ENCODE peak calls at places on chromosomes 1 and 21, in six cellular contexts. One of them, this sample, is unnamed.
A peak's percentile ranks its signal among the peaks of the same experiment; 100 is the strongest.

GRCh38 chr1:231040019-231040799 is at the start of gene FAM89A:
- DNase-seq in A549: peak; percentile 46
- DNase-seq in progenitor cell of endocrine pancreas: peak; percentile 53
- DNase-seq in CD8-positive, alpha-beta T cell: peak; percentile 66
- DNase-seq in fibroblast of pulmonary artery: peak; percentile 36
- DNase-seq in cardiac fibroblast: no peak
- DNase-seq in this sample: peak; percentile 59

GRCh38 chr1:227777156-227777555 is 38.3 kb upstream of the PRSS38 start:
- DNase-seq in A549: no peak
- DNase-seq in progenitor cell of endocrine pancreas: no peak
- DNase-seq in CD8-positive, alpha-beta T cell: no peak
- DNase-seq in fibroblast of pulmonary artery: no peak
- DNase-seq in cardiac fibroblast: no peak
- DNase-seq in this sample: no peak

GRCh38 chr1:27527223-27527856 is 37.4 kb upstream of the WASF2 start:
- DNase-seq in A549: peak; percentile 50
- DNase-seq in progenitor cell of endocrine pancreas: peak; percentile 43
- DNase-seq in CD8-positive, alpha-beta T cell: no peak
- DNase-seq in fibroblast of pulmonary artery: no peak
- DNase-seq in cardiac fibroblast: no peak
- DNase-seq in this sample: peak; percentile 33

GRCh38 chr1:150976879-150977694 is 2.5 kb upstream of the CERS2 start:
- DNase-seq in A549: peak; percentile 94
- DNase-seq in progenitor cell of endocrine pancreas: no peak
- DNase-seq in CD8-positive, alpha-beta T cell: peak; percentile 68
- DNase-seq in fibroblast of pulmonary artery: no peak
- DNase-seq in cardiac fibroblast: no peak
- DNase-seq in this sample: no peak

GRCh38 chr1:63516629-63517028 is 6.4 kb downstream of the ITGB3BP start:
- DNase-seq in A549: no peak
- DNase-seq in progenitor cell of endocrine pancreas: no peak
- DNase-seq in CD8-positive, alpha-beta T cell: no peak
- DNase-seq in fibroblast of pulmonary artery: no peak
- DNase-seq in cardiac fibroblast: no peak
- DNase-seq in this sample: no peak

GRCh38 chr21:45901061-45901690 is 80.4 kb upstream of the COL6A1 start:
- DNase-seq in A549: no peak
- DNase-seq in progenitor cell of endocrine pancreas: no peak
- DNase-seq in CD8-positive, alpha-beta T cell: no peak
- DNase-seq in fibroblast of pulmonary artery: no peak
- DNase-seq in cardiac fibroblast: no peak
- DNase-seq in this sample: no peak

GRCh38 chr1:244171241-244171985 is 120.3 kb downstream of the ZBTB18 start:
- DNase-seq in A549: no peak
- DNase-seq in progenitor cell of endocrine pancreas: no peak
- DNase-seq in CD8-positive, alpha-beta T cell: no peak
- DNase-seq in fibroblast of pulmonary artery: no peak
- DNase-seq in cardiac fibroblast: no peak
- DNase-seq in this sample: no peak

GRCh38 chr1:220007438-220007837 is 38.9 kb downstream of the EPRS1 start:
- DNase-seq in A549: no peak
- DNase-seq in progenitor cell of endocrine pancreas: no peak
- DNase-seq in CD8-positive, alpha-beta T cell: no peak
- DNase-seq in fibroblast of pulmonary artery: no peak
- DNase-seq in cardiac fibroblast: peak; percentile 9
- DNase-seq in this sample: no peak

GRCh38 chr1:35269190-35269988 is 880 bp downstream of the ZMYM4 start:
- DNase-seq in A549: no peak
- DNase-seq in progenitor cell of endocrine pancreas: no peak
- DNase-seq in CD8-positive, alpha-beta T cell: no peak
- DNase-seq in fibroblast of pulmonary artery: peak; percentile 39
- DNase-seq in cardiac fibroblast: no peak
- DNase-seq in this sample: no peak

GRCh38 chr1:218299416-218299815 is 14.3 kb downstream of the RRP15 start:
- DNase-seq in A549: peak; percentile 62
- DNase-seq in progenitor cell of endocrine pancreas: no peak
- DNase-seq in CD8-positive, alpha-beta T cell: no peak
- DNase-seq in fibroblast of pulmonary artery: peak; percentile 83
- DNase-seq in cardiac fibroblast: peak; percentile 80
- DNase-seq in this sample: no peak

GRCh38 chr1:6154525-6155319 is 25.4 kb downstream of the CHD5 start:
- DNase-seq in A549: no peak
- DNase-seq in progenitor cell of endocrine pancreas: no peak
- DNase-seq in CD8-positive, alpha-beta T cell: no peak
- DNase-seq in fibroblast of pulmonary artery: no peak
- DNase-seq in cardiac fibroblast: no peak
- DNase-seq in this sample: no peak

GRCh38 chr1:154812911-154813816 is 56.9 kb downstream of the KCNN3 start:
- DNase-seq in A549: no peak
- DNase-seq in progenitor cell of endocrine pancreas: no peak
- DNase-seq in CD8-positive, alpha-beta T cell: no peak
- DNase-seq in fibroblast of pulmonary artery: peak; percentile 53
- DNase-seq in cardiac fibroblast: peak; percentile 28
- DNase-seq in this sample: peak; percentile 15

GRCh38 chr1:31064115-31064514 is 1.4 kb downstream of the PUM1 start:
- DNase-seq in A549: no peak
- DNase-seq in progenitor cell of endocrine pancreas: no peak
- DNase-seq in CD8-positive, alpha-beta T cell: no peak
- DNase-seq in fibroblast of pulmonary artery: no peak
- DNase-seq in cardiac fibroblast: peak; percentile 22
- DNase-seq in this sample: no peak

GRCh38 chr1:191002768-191003167 is 525.1 kb upstream of the BRINP3 start:
- DNase-seq in A549: no peak
- DNase-seq in progenitor cell of endocrine pancreas: no peak
- DNase-seq in CD8-positive, alpha-beta T cell: no peak
- DNase-seq in fibroblast of pulmonary artery: no peak
- DNase-seq in cardiac fibroblast: no peak
- DNase-seq in this sample: no peak

DNA sequence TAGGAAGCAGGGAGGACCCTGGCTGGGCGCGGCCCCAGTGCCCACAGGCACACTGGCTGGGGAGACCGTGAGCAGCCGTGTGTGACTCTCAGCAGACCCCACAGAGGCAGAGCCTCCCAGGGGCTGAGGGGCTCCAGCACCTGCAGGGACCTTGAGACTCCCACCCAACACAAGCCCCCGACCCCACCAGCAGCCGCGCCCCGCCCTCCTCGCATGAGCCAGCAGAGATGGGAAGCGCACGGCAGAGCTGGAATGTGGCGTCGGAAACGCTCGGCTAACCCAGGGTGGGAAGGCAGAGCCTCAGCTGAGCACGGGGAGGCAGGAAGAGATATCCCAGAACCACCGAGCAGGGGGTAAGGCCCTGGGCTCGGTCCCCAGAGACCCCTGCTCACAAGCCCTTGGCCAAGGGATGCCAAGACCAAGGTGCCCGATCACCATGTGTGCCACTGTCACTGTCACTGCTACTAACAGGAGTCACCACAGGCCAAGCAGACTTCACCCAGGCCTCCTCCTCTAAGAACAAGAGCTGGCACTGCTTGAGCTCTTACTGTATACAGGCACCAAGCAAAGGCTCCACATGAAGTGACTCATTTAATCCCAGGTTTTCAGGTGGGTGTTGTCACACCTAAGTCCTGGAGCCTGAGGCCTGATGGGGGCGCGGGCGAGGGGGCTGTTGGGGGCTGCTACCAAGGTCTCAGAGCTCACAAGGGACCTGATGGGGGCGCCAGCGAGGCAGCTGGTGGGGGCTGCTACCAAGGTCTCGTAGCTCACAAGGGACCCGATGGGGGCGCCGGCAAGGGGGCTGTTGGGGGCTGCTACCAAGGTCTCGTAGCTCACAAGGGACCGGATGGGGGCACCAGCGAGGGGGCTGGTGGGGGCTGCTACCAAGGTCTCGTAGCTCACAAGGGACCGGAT is 20.1 kb downstream of the MEGF6 start:
- DNase-seq in A549: no peak
- DNase-seq in progenitor cell of endocrine pancreas: no peak
- DNase-seq in CD8-positive, alpha-beta T cell: no peak
- DNase-seq in fibroblast of pulmonary artery: no peak
- DNase-seq in cardiac fibroblast: no peak
- DNase-seq in this sample: no peak
- TF ChIP-seq CTCF in A549: no peak
- TF ChIP-seq CTCF in progenitor cell of endocrine pancreas: no peak
- TF ChIP-seq CTCF in CD8-positive, alpha-beta T cell: no peak
- TF ChIP-seq CTCF in fibroblast of pulmonary artery: no peak
- TF ChIP-seq CTCF in cardiac fibroblast: no peak
- TF ChIP-seq CTCF in this sample: no peak

DNA sequence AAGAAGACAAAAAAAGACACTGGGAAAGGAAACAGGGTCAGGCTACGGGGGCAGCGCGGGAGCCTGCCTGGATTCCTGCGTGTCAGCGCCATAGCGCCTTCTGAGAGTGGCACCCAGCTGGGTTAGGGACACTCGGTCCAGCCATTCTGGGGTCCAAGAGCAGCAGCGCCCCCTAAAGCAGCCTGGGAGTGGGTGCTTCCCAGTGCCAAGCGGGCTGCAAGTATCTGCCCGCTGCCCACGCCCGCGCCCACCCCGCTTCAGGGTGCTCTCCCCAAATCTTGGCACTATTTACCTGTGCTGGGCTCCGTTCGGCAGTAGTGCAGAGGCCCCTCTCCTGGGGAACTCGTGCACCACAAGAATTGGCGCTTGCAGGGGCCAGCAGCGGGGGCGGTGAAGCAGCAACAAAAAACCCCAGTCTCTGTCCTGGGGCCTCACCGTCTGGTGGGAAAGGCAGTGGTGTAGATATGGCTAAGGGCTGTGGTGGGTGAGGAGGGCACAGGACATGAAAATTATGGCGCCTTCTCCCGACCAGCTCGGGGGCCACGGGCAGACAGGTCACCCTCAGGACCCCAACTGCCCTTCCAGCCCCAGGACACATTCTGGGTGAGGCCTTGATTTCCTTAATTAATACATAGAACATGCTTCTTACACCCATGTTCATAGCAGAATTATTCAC is 24.1 kb upstream of the LBR start:
- DNase-seq in A549: no peak
- DNase-seq in progenitor cell of endocrine pancreas: no peak
- DNase-seq in CD8-positive, alpha-beta T cell: no peak
- DNase-seq in fibroblast of pulmonary artery: no peak
- DNase-seq in cardiac fibroblast: no peak
- DNase-seq in this sample: no peak
- TF ChIP-seq CTCF in A549: no peak
- TF ChIP-seq CTCF in progenitor cell of endocrine pancreas: no peak
- TF ChIP-seq CTCF in CD8-positive, alpha-beta T cell: no peak
- TF ChIP-seq CTCF in fibroblast of pulmonary artery: no peak
- TF ChIP-seq CTCF in cardiac fibroblast: no peak
- TF ChIP-seq CTCF in this sample: no peak

GRCh38 chr1:206937437-206937836 is 8.8 kb downstream of the PIGR start:
- DNase-seq in A549: no peak
- DNase-seq in progenitor cell of endocrine pancreas: no peak
- DNase-seq in CD8-positive, alpha-beta T cell: no peak
- DNase-seq in fibroblast of pulmonary artery: no peak
- DNase-seq in cardiac fibroblast: no peak
- DNase-seq in this sample: no peak
- TF ChIP-seq CTCF in A549: no peak
- TF ChIP-seq CTCF in progenitor cell of endocrine pancreas: no peak
- TF ChIP-seq CTCF in CD8-positive, alpha-beta T cell: no peak
- TF ChIP-seq CTCF in fibroblast of pulmonary artery: no peak
- TF ChIP-seq CTCF in cardiac fibroblast: no peak
- TF ChIP-seq CTCF in this sample: no peak

GRCh38 chr1:14742181-14742980 is 143.9 kb downstream of the KAZN start:
- DNase-seq in A549: peak; percentile 92
- DNase-seq in progenitor cell of endocrine pancreas: no peak
- DNase-seq in CD8-positive, alpha-beta T cell: no peak
- DNase-seq in fibroblast of pulmonary artery: peak; percentile 93
- DNase-seq in cardiac fibroblast: peak; percentile 89
- DNase-seq in this sample: no peak
- TF ChIP-seq CTCF in A549: no peak
- TF ChIP-seq CTCF in progenitor cell of endocrine pancreas: no peak
- TF ChIP-seq CTCF in CD8-positive, alpha-beta T cell: no peak
- TF ChIP-seq CTCF in fibroblast of pulmonary artery: no peak
- TF ChIP-seq CTCF in cardiac fibroblast: no peak
- TF ChIP-seq CTCF in this sample: no peak

GRCh38 chr1:91500756-91501526 is at the start of gene CDC7:
- DNase-seq in A549: peak; percentile 89
- DNase-seq in progenitor cell of endocrine pancreas: peak; percentile 90
- DNase-seq in CD8-positive, alpha-beta T cell: peak; percentile 83
- DNase-seq in fibroblast of pulmonary artery: peak; percentile 95
- DNase-seq in cardiac fibroblast: peak; percentile 96
- DNase-seq in this sample: peak; percentile 95
- TF ChIP-seq CTCF in A549: peak; percentile 47
- TF ChIP-seq CTCF in progenitor cell of endocrine pancreas: peak; percentile 77
- TF ChIP-seq CTCF in CD8-positive, alpha-beta T cell: no peak
- TF ChIP-seq CTCF in fibroblast of pulmonary artery: peak; percentile 38
- TF ChIP-seq CTCF in cardiac fibroblast: peak; percentile 26
- TF ChIP-seq CTCF in this sample: peak; percentile 75

DNA sequence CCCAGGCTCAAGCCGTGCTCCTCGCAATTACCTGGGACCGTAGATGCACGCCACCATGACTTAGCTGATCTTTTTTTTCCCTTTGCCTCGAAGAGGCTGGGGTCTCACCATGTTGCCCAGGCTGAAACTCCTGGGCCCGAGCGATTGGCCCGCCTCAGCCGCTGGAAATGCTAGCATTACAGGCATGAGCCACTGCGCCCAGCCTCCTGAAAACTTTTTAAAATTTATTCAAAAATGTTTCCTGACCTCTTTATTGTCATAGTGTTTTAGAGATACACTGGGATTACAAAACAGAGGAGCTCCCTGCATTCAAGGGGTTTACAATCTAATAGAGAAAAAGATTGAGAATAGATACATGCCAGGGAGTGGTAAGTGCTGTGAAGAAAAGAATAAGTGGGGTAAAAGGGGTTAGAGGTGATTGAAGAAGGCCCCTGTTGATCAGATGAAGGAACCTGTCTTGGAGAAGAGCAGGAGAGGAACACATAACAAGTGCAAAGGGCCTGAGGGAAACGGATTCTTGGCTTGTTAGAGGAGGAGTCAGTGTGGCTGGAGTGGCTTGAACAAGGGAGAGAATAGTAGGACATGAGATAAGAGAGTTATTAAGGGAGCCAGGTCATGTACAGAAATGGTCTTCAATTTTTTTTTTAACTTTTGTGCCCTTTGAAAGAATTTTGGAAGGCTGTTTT is 1.7 kb upstream of the TRIM33 start:
- DNase-seq in A549: no peak
- DNase-seq in progenitor cell of endocrine pancreas: no peak
- DNase-seq in CD8-positive, alpha-beta T cell: no peak
- DNase-seq in fibroblast of pulmonary artery: no peak
- DNase-seq in cardiac fibroblast: no peak
- DNase-seq in this sample: no peak
- TF ChIP-seq CTCF in A549: no peak
- TF ChIP-seq CTCF in progenitor cell of endocrine pancreas: no peak
- TF ChIP-seq CTCF in CD8-positive, alpha-beta T cell: no peak
- TF ChIP-seq CTCF in fibroblast of pulmonary artery: no peak
- TF ChIP-seq CTCF in cardiac fibroblast: no peak
- TF ChIP-seq CTCF in this sample: no peak